ENCODE peak calls at places on chromosome 14, in four cellular contexts. V is fibroblast of lung, A is A549, Y is A673. N is an unnamed sample. For H3K9me3, the result is how much of the 10 kb centered on the place peaks cover.

GRCh38 chr14:69789118-69789640 is 7.9 kb downstream of the SLC10A1 start:
- DNase-seq in V (no peak), A (no peak), Y (no peak), N (no peak)

GRCh38 chr14:97517566-97518234 is 720.5 kb downstream of the VRK1 start:
- DNase-seq in A (no peak), V (no peak), Y (peak), N (no peak)

GRCh38 chr14:96247031-96247430 is 9.0 kb upstream of the BDKRB1 start:
- DNase-seq in A (no peak), Y (no peak), V (no peak), N (no peak)

GRCh38 chr14:102592969-102593840 is 756 bp downstream of the RCOR1 start:
- DNase-seq in V (no peak), Y (peak), A (peak), N (no peak)

GRCh38 chr14:101552786-101553231 is 8.5 kb upstream of the DIO3 start:
- DNase-seq in A (peak), V (no peak), Y (no peak), N (no peak)

GRCh38 chr14:45284802-45285201 is 31.8 kb upstream of the MIS18BP1 start:
- DNase-seq in A (peak), V (no peak), Y (peak), N (no peak)

GRCh38 chr14:92489394-92490238 is 24.0 kb upstream of the RIN3 start:
- DNase-seq in A (no peak), V (no peak), Y (no peak), N (no peak)

GRCh38 chr14:70771781-70772212 is 37.5 kb downstream of the MAP3K9 start:
- DNase-seq in A (no peak), Y (peak), V (no peak), N (no peak)

GRCh38 chr14:103692159-103692558 is 23.1 kb downstream of the XRCC3 start:
- DNase-seq in A (no peak), V (no peak), Y (no peak), N (no peak)

GRCh38 chr14:38143651-38144505 is 63.8 kb upstream of the SSTR1 start:
- DNase-seq in Y (peak), V (peak), A (no peak), N (no peak)

GRCh38 chr14:67513631-67514108 is 19.4 kb upstream of the PLEKHH1 start:
- DNase-seq in V (no peak), Y (no peak), A (no peak), N (no peak)

GRCh38 chr14:39229601-39230110 is 4.1 kb upstream of the MIA2 start:
- DNase-seq in Y (no peak), V (no peak), A (no peak), N (no peak)

GRCh38 chr14:105940534-105941225 is 414.3 kb downstream of the TMEM121 start:
- DNase-seq in V (no peak), A (no peak), Y (no peak), N (no peak)

GRCh38 chr14:50342211-50343080 is 30.3 kb downstream of the DMAC2L start:
- DNase-seq in Y (peak), A (peak), V (peak), N (peak)

GRCh38 chr14:33475623-33476022 is 475.3 kb downstream of the EGLN3 start:
- DNase-seq in A (peak), Y (peak), V (peak), N (peak)

GRCh38 chr14:67583711-67584644 is 16.1 kb downstream of the PIGH start:
- DNase-seq in A (peak), Y (peak), V (peak), N (peak)

GRCh38 chr14:88879016-88879415 is 54.6 kb downstream of the TTC8 start:
- DNase-seq in A (peak), V (peak), Y (no peak), N (no peak)

GRCh38 chr14:104680056-104680805 is 9.2 kb upstream of the INF2 start:
- DNase-seq in A (peak), Y (peak), V (peak), N (no peak)

GRCh38 chr14:70635971-70636595 is 5.6 kb upstream of the TTC9 start:
- DNase-seq in V (no peak), Y (no peak), A (peak), N (no peak)

GRCh38 chr14:95287176-95287754 is 32.4 kb downstream of the CLMN start:
- DNase-seq in V (no peak), Y (no peak), A (no peak), N (no peak)

GRCh38 chr14:104974146-104974541 is 4.0 kb downstream of the AHNAK2 start:
- DNase-seq in Y (no peak), A (no peak), V (no peak), N (no peak)

GRCh38 chr14:50967104-50967503 is 22.8 kb upstream of the PYGL start:
- DNase-seq in V (no peak), A (no peak), Y (no peak), N (no peak)

GRCh38 chr14:92516966-92517350 is 3.4 kb downstream of the RIN3 start:
- DNase-seq in A (no peak), Y (no peak), V (no peak), N (no peak)

GRCh38 chr14:103496776-103497175 is 25.9 kb downstream of the CKB start:
- DNase-seq in A (no peak), Y (no peak), V (peak), N (no peak)

GRCh38 chr14:99351166-99352007 is 79.4 kb upstream of the BCL11B start:
- DNase-seq in A (peak), V (no peak), Y (no peak), N (no peak)

GRCh38 chr14:59337151-59337611 is 128.0 kb downstream of the GPR135 start:
- DNase-seq in A (no peak), Y (no peak), V (peak), N (peak)

GRCh38 chr14:80055912-80056801 is 155.1 kb downstream of the DIO2 start:
- DNase-seq in Y (peak), V (peak), A (peak), N (peak)

GRCh38 chr14:94770251-94770749 is 387 bp upstream of the GSC start:
- DNase-seq in V (peak), A (no peak), Y (peak), N (peak)

GRCh38 chr14:68715032-68715924 is 77.6 kb downstream of the ZFP36L1 start:
- DNase-seq in V (no peak), A (peak), Y (no peak), N (no peak)

GRCh38 chr14:64709126-64709525 is 4.9 kb downstream of the PLEKHG3 start:
- DNase-seq in V (no peak), A (no peak), Y (no peak), N (no peak)
- H3K4me3 ChIP-seq in V (no peak), A (no peak), Y (no peak), N (no peak)

GRCh38 chr14:56205906-56206305 is 87.7 kb downstream of the PELI2 start:
- DNase-seq in A (no peak), Y (no peak), V (no peak), N (no peak)

GRCh38 chr14:56199095-56199975 is 81.1 kb downstream of the PELI2 start:
- DNase-seq in A (peak), Y (no peak), V (peak), N (peak)

GRCh38 chr14:56198438-56198837 is 80.2 kb downstream of the PELI2 start:
- DNase-seq in V (no peak), Y (no peak), A (no peak), N (no peak)

GRCh38 chr14:56199976-56200577 is 81.9 kb downstream of the PELI2 start:
- DNase-seq in V (peak), Y (no peak), A (no peak), N (no peak)

GRCh38 chr14:56202256-56202655 is 84.0 kb downstream of the PELI2 start:
- DNase-seq in V (no peak), A (no peak), Y (no peak), N (no peak)
- H3K9me3 ChIP-seq in V (under half), A (under half), Y (under half), N (under half)

GRCh38 chr14:75224561-75224960 is 48.1 kb upstream of the TMED10 start:
- DNase-seq in A (no peak), Y (no peak), V (peak), N (no peak)

GRCh38 chr14:75220097-75220496 is 43.7 kb upstream of the TMED10 start:
- DNase-seq in V (no peak), Y (no peak), A (no peak), N (no peak)

GRCh38 chr14:75223664-75224154 is 47.3 kb upstream of the TMED10 start:
- DNase-seq in V (no peak), A (no peak), Y (no peak), N (peak)

GRCh38 chr14:75222208-75222701 is 45.8 kb upstream of the TMED10 start:
- DNase-seq in V (peak), Y (no peak), A (no peak), N (no peak)

GRCh38 chr14:75221797-75222196 is 45.4 kb upstream of the TMED10 start:
- DNase-seq in V (no peak), Y (no peak), A (no peak), N (no peak)
- H3K4me3 ChIP-seq in V (no peak), Y (no peak), A (no peak), N (no peak)

DNA sequence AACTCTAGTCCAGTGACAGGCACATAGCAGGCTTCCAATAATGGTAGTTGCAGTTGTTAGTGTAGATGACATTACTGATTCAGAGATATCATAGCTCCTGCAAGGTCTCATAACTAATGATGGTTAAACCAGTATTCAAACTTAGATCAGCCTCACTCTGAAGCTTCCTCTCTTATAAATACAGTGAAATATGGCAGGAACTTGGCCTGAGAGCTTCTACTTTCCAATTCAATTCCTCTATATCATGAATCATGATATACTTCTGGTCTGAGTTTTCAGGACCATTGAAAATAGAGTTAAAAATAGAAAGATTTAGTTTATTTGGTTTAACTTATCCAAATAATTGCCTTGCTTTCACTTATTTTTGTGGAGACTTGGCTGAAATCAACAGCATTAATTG is 167.5 kb upstream of the NOVA1 start:
- DNase-seq in V (no peak), Y (no peak), A (no peak), N (no peak)
- H3K9me3 ChIP-seq in V (under half), Y (under half), A (under half), N (under half)

DNA sequence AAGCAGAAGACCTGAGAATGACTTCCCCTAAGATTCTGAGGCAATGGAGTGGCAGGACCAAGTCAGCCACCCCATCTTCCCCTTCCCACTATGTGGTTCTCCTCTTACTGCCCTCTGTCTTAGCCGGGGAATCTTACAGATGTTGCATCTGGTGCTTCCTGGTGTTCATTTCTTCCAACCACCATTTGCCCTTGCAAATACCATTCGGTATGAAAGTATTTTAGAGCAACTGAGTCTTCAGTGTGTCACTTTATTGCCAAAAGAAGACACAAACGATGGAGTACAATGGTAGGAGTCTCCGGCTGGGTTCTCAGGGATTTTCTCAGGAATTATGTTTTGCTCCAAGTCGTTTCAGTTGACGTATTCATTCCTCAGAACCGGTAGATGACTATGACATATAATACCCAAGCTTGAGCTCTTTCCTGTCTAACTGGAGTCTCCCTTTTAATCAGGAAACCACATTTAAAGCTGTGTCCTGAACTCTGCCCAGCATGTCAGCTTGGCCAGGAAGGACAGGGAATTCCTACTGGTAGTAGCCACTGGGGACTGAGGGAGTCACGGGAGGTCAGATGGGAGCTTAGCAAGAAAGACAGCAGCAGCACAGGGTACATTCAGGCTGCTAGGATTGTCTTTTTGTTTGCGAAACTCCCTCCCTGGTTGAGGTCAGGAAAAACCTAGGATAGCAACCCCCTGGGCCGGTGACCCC is 87.0 kb downstream of the SAMD4A start:
- DNase-seq in V (peak), Y (no peak), A (peak), N (no peak)
- H3K4me3 ChIP-seq in V (no peak), Y (no peak), A (no peak), N (no peak)

DNA sequence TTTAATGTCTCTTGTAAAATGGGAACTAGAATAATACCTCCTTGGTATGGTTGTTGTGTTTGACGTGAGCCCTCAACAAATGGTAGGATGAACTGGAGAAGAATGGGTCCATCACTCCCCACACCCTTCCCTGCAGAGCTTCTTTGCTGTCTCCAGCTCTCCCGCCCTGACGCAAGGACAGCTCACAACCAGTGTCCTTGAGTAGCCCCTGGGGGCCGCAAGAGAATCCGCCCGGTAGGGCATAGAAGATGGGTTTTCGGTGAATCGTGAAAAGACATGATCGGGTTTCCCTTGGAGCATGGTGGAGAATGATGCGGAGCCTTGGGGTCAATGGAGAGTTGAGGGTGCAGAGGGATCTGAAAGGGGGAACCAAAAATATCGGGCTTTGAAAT is 6.1 kb upstream of the PAX9 start:
- DNase-seq in A (no peak), Y (no peak), V (no peak), N (no peak)
- H3K9me3 ChIP-seq in A (under half), Y (under half), V (under half), N (under half)

GRCh38 chr14:76956253-76957090 is 72.0 kb downstream of the IRF2BPL start:
- DNase-seq in Y (peak), A (peak), V (peak), N (peak)
- H3K4me3 ChIP-seq in Y (peak), A (peak), V (peak), N (peak)